ENCODE peak calls at places on chromosomes 13 and 19, in six cellular contexts. R is anterior cingulate cortex, G is NCI-H1694 treated with DMSO at 0.1 percent for 48 hours, K is type B pancreatic cell, V is fibroblast of the aortic adventitia, X is HS-27A. C is an unnamed sample.

GRCh38 chr13:50993908-50994307 is 84.3 kb downstream of the RNASEH2B start:
- DNase-seq in V (peak), X (no peak), G (peak), R (no peak), K (no peak), C (no peak)

GRCh38 chr19:7170983-7171382 is 101.5 kb downstream of the ZNF557 start:
- DNase-seq in G (no peak), X (no peak), K (no peak), V (no peak), R (no peak), C (no peak)

GRCh38 chr13:99192480-99192879 is 8.2 kb upstream of the UBAC2 start:
- DNase-seq in X (no peak), K (no peak), V (no peak), R (no peak), G (no peak), C (no peak)

GRCh38 chr13:23549724-23550123 is 20.5 kb upstream of the TNFRSF19 start:
- DNase-seq in R (no peak), X (no peak), V (no peak), K (no peak), G (no peak), C (no peak)

GRCh38 chr13:102394158-102395053 is 7.4 kb downstream of the FGF14 start:
- DNase-seq in K (peak), V (peak), R (peak), X (peak), G (peak), C (peak)

GRCh38 chr13:97235549-97236206 is 13.5 kb downstream of the MBNL2 start:
- DNase-seq in R (no peak), K (no peak), X (no peak), G (no peak), V (no peak), C (no peak)

GRCh38 chr19:32809254-32809653 is 60.3 kb downstream of the SLC7A9 start:
- DNase-seq in G (no peak), R (no peak), K (no peak), V (no peak), X (no peak), C (no peak)

GRCh38 chr19:28468701-28469459 is 744.1 kb downstream of the UQCRFS1 start:
- DNase-seq in G (no peak), X (no peak), V (peak), K (no peak), R (no peak), C (no peak)

GRCh38 chr13:111322001-111322915 is 1.8 kb downstream of the TEX29 start:
- DNase-seq in V (no peak), X (no peak), R (no peak), K (no peak), G (no peak), C (no peak)

GRCh38 chr13:23735329-23735728 is 153.9 kb downstream of the MIPEP start:
- DNase-seq in X (no peak), K (no peak), R (no peak), G (no peak), V (no peak), C (no peak)

GRCh38 chr13:34340534-34340933 is 522.6 kb downstream of the RFC3 start:
- DNase-seq in G (no peak), X (no peak), K (no peak), V (peak), R (no peak), C (no peak)

GRCh38 chr19:2084993-2085720 is 11.0 kb downstream of the MOB3A start:
- DNase-seq in R (no peak), V (no peak), G (no peak), X (no peak), K (no peak), C (no peak)